ENCODE peak calls at places on chromosomes 16 and 17, in five cellular contexts. E, A, I, P and K are unnamed samples.

GRCh38 chr17:43702636-43703035 is 40.9 kb upstream of the MEOX1 start:
- DNase-seq in E (no peak), I (no peak), P (no peak), A (no peak), K (no peak)

GRCh38 chr16:10961231-10961630 is 16.9 kb downstream of the CLEC16A start:
- DNase-seq in A (no peak), I (no peak), P (no peak), E (no peak), K (no peak)

GRCh38 chr17:13429201-13429600 is 172.5 kb downstream of the HS3ST3A1 start:
- DNase-seq in E (no peak), P (no peak), A (no peak), I (no peak), K (no peak)

GRCh38 chr16:2598723-2599122 is 60.9 kb downstream of the PDPK1 start:
- DNase-seq in P (no peak), A (no peak), E (no peak), I (no peak), K (no peak)

GRCh38 chr17:43338886-43339516 is 59.8 kb upstream of the ARL4D start:
- DNase-seq in E (peak; percentile 82), A (peak; percentile 70), P (peak; percentile 78), I (no peak), K (peak; percentile 81)

GRCh38 chr16:56372013-56372634 is 53.2 kb downstream of the AMFR start:
- DNase-seq in I (no peak), P (no peak), E (no peak), A (no peak), K (no peak)

GRCh38 chr16:85202631-85203461 is 90.6 kb upstream of the CIBAR2 start:
- DNase-seq in P (no peak), I (no peak), A (peak; percentile 89), E (peak; percentile 74), K (peak; percentile 53)

GRCh38 chr17:66255112-66255511 is 25.9 kb upstream of the APOH start:
- DNase-seq in A (no peak), P (no peak), I (no peak), E (no peak), K (peak; percentile 44)

GRCh38 chr17:4945176-4945943 is 3.0 kb downstream of the PFN1 start:
- DNase-seq in I (no peak), E (peak; percentile 88), P (peak; percentile 79), A (peak; percentile 49), K (peak; percentile 88)

GRCh38 chr17:58187675-58188074 is 4.9 kb upstream of the EPX start:
- DNase-seq in E (no peak), A (no peak), P (no peak), I (peak; percentile 46), K (no peak)

GRCh38 chr16:83390759-83391158 is 417.0 kb upstream of the HSBP1 start:
- DNase-seq in P (no peak), E (no peak), A (no peak), I (no peak), K (no peak)

GRCh38 chr16:85151603-85152413 is 39.5 kb upstream of the CIBAR2 start:
- DNase-seq in A (peak; percentile 83), E (peak; percentile 65), P (no peak), I (no peak), K (peak; percentile 60)

GRCh38 chr17:13865650-13866049 is 203.7 kb upstream of the COX10 start:
- DNase-seq in P (no peak), A (no peak), E (no peak), I (no peak), K (no peak)

GRCh38 chr17:80863626-80864025 is 128.0 kb upstream of the CHMP6 start:
- DNase-seq in I (no peak), A (no peak), E (peak; percentile 2), P (no peak), K (no peak)

GRCh38 chr17:62666801-62667591 is 39.5 kb downstream of the MRC2 start:
- DNase-seq in A (no peak), P (no peak), I (no peak), E (no peak), K (no peak)

GRCh38 chr17:6936370-6937028 is 59.4 kb upstream of the ALOX12 start:
- DNase-seq in I (no peak), E (peak; percentile 50), P (no peak), A (no peak), K (peak; percentile 42)

GRCh38 chr16:54066451-54067056 is 220.0 kb downstream of the IRX3 start:
- DNase-seq in P (no peak), A (peak; percentile 22), I (no peak), E (no peak), K (no peak)

GRCh38 chr17:55764610-55765009 is 13.8 kb downstream of the PCTP start:
- DNase-seq in P (no peak), E (no peak), A (no peak), I (no peak), K (no peak)
- H3K27ac ChIP-seq in P (no peak overlapping the region), E (no peak overlapping the region), A (peak overlapping the region; percentile 13), I (no peak overlapping the region), K (no peak overlapping the region)

GRCh38 chr17:48577946-48578615 is at the start of gene HOXB4:
- DNase-seq in A (peak; percentile 52), E (peak; percentile 80), P (peak; percentile 73), I (no peak), K (peak; percentile 86)

GRCh38 chr17:48576479-48577309 is 1.5 kb downstream of the HOXB4 start:
- DNase-seq in I (no peak), P (no peak), A (no peak), E (no peak), K (no peak)

GRCh38 chr17:48578616-48579560 is 738 bp upstream of the HOXB4 start:
- DNase-seq in P (no peak), I (no peak), A (no peak), E (no peak), K (no peak)

GRCh38 chr17:48575673-48576478 is 2.3 kb downstream of the HOXB4 start:
- DNase-seq in E (no peak), I (no peak), P (no peak), A (no peak), K (no peak)

GRCh38 chr17:48577330-48577945 is 712 bp downstream of the HOXB4 start:
- DNase-seq in E (no peak), A (no peak), I (no peak), P (no peak), K (peak; percentile 63)
- H3K4me3 ChIP-seq in E (peak overlapping the region; percentile 45), A (peak overlapping the region; percentile 30), I (peak overlapping the region; percentile 52), P (peak overlapping the region; percentile 23), K (peak overlapping the region; percentile 35)

DNA sequence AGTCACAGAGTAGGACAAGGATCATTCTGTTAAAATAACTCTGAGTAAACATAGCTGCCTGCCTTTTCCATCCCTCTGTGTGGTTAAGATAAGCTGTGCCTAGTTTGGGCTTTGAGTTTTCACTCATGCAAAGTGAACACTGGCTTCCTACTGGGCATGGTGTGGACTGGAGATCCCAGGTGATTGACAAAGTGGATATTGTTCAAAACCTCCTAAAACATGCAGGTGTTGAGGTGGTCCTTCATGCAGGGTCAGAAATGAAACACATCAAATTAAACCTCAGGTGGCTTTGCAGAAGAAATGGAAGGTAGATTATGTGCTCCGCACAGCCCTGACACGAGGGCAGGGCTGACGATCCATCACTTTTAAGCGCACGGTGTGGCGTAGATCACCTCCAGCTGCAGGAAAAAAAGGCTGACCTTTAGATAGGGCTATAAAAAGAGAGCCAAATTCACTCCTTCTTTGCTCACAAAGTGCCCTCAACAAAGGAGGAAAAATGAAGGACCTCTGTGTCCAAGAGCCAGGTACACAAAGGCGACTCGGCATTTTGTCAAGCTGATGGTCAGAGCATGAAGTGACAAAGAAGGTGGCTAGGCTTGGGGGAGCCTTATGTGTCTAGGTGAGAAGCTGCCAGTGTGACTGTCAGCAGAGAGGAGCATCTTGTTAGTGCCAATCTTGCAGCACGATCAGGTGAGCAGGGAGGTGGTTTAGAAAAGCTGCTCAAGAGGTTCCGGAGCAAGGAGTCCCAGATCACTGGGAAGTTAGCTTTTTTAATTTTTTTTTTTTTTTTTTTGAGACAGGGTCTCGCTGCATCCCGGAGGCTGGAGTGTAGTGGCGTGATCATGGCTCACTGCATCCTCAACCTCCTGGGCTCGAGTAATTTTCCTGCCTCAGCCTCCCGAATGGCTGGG is 19.9 kb upstream of the ITPRIPL2 start:
- DNase-seq in P (no peak), I (no peak), E (no peak), A (no peak), K (no peak)
- H3K27ac ChIP-seq in P (no peak overlapping the region), I (no peak overlapping the region), E (no peak overlapping the region), A (no peak overlapping the region), K (no peak overlapping the region)

DNA sequence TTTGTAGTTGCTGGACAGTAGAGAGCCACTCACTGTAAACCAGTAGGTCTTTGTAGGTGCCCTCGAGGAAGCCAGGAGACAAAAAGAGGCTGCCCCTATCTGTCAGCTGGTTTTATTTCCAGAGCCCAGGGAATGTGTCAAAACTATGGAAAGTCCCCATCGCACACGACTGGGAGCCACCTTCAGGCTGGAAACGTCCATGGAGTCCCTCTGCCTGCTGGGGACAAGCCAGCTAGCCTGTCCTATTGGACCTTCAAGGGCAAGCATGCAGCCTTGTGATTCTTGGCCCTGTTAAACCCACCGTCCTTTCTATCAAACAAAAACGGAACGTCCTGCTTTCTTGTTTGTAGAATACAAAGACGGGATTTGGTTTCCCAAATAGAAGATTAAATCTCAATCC is 289.8 kb downstream of the SLC39A11 start:
- DNase-seq in I (no peak), A (no peak), P (no peak), E (no peak), K (no peak)
- H3K4me3 ChIP-seq in I (no peak overlapping the region), A (no peak overlapping the region), P (no peak overlapping the region), E (no peak overlapping the region), K (no peak overlapping the region)